ENCODE peak calls at places on chromosomes 16 and 17, in nine cellular contexts. One of them, this sample, is unnamed.

GRCh38 chr17:48051706-48052486 is 3.7 kb downstream of the NFE2L1 start:
- DNase-seq in endodermal cell: peak; percentile 66
- DNase-seq in OCI-LY7: no peak
- DNase-seq in AG04450: no peak
- DNase-seq in RWPE2: no peak
- DNase-seq in BJ: peak; percentile 60
- DNase-seq in heart left ventricle: peak; percentile 85
- DNase-seq in hepatocyte: peak; percentile 78
- DNase-seq in lower lobe of right lung: no peak
- DNase-seq in this sample: peak; percentile 81

GRCh38 chr16:8675183-8676159 is 1.1 kb downstream of the ABAT start:
- DNase-seq in lower lobe of right lung: no peak
- DNase-seq in OCI-LY7: no peak
- DNase-seq in RWPE2: no peak
- DNase-seq in BJ: no peak
- DNase-seq in hepatocyte: peak; percentile 37
- DNase-seq in heart left ventricle: no peak
- DNase-seq in endodermal cell: no peak
- DNase-seq in AG04450: no peak
- DNase-seq in this sample: peak; percentile 66

GRCh38 chr16:17222756-17223411 is 247.9 kb downstream of the XYLT1 start:
- DNase-seq in endodermal cell: peak; percentile 56
- DNase-seq in lower lobe of right lung: no peak
- DNase-seq in heart left ventricle: peak; percentile 35
- DNase-seq in BJ: no peak
- DNase-seq in OCI-LY7: no peak
- DNase-seq in hepatocyte: no peak
- DNase-seq in RWPE2: no peak
- DNase-seq in AG04450: no peak
- DNase-seq in this sample: peak; percentile 75

GRCh38 chr17:75822119-75822799 is 21.9 kb downstream of the UNC13D start:
- DNase-seq in heart left ventricle: no peak
- DNase-seq in BJ: no peak
- DNase-seq in AG04450: no peak
- DNase-seq in endodermal cell: no peak
- DNase-seq in RWPE2: peak; percentile 68
- DNase-seq in lower lobe of right lung: no peak
- DNase-seq in OCI-LY7: peak; percentile 58
- DNase-seq in hepatocyte: no peak
- DNase-seq in this sample: no peak

GRCh38 chr17:13952252-13952721 is 117.0 kb upstream of the COX10 start:
- DNase-seq in heart left ventricle: no peak
- DNase-seq in hepatocyte: no peak
- DNase-seq in RWPE2: no peak
- DNase-seq in OCI-LY7: no peak
- DNase-seq in AG04450: no peak
- DNase-seq in endodermal cell: no peak
- DNase-seq in lower lobe of right lung: no peak
- DNase-seq in BJ: no peak
- DNase-seq in this sample: no peak

GRCh38 chr16:69930117-69930776 is 20.9 kb upstream of the CLEC18A start:
- DNase-seq in OCI-LY7: peak; percentile 68
- DNase-seq in heart left ventricle: peak; percentile 72
- DNase-seq in endodermal cell: peak; percentile 88
- DNase-seq in BJ: no peak
- DNase-seq in RWPE2: no peak
- DNase-seq in lower lobe of right lung: peak; percentile 51
- DNase-seq in hepatocyte: peak; percentile 79
- DNase-seq in AG04450: no peak
- DNase-seq in this sample: no peak

GRCh38 chr16:963913-964695 is 6.7 kb downstream of the LMF1 start:
- DNase-seq in OCI-LY7: no peak
- DNase-seq in endodermal cell: no peak
- DNase-seq in AG04450: no peak
- DNase-seq in heart left ventricle: no peak
- DNase-seq in hepatocyte: no peak
- DNase-seq in lower lobe of right lung: peak; percentile 42
- DNase-seq in BJ: peak; percentile 12
- DNase-seq in RWPE2: no peak
- DNase-seq in this sample: no peak

GRCh38 chr16:50499254-50499653 is 48.9 kb upstream of the NKD1 start:
- DNase-seq in RWPE2: no peak
- DNase-seq in endodermal cell: peak; percentile 19
- DNase-seq in BJ: no peak
- DNase-seq in OCI-LY7: no peak
- DNase-seq in hepatocyte: no peak
- DNase-seq in heart left ventricle: no peak
- DNase-seq in lower lobe of right lung: no peak
- DNase-seq in AG04450: no peak
- DNase-seq in this sample: no peak

GRCh38 chr17:43608313-43608712 is 53.4 kb downstream of the MEOX1 start:
- DNase-seq in OCI-LY7: no peak
- DNase-seq in endodermal cell: no peak
- DNase-seq in AG04450: no peak
- DNase-seq in hepatocyte: no peak
- DNase-seq in BJ: no peak
- DNase-seq in lower lobe of right lung: no peak
- DNase-seq in RWPE2: no peak
- DNase-seq in heart left ventricle: no peak
- DNase-seq in this sample: no peak

GRCh38 chr16:19690196-19690595 is 27.8 kb downstream of the KNOP1 start:
- DNase-seq in heart left ventricle: no peak
- DNase-seq in RWPE2: no peak
- DNase-seq in endodermal cell: no peak
- DNase-seq in BJ: no peak
- DNase-seq in hepatocyte: no peak
- DNase-seq in lower lobe of right lung: no peak
- DNase-seq in OCI-LY7: no peak
- DNase-seq in AG04450: no peak
- DNase-seq in this sample: no peak

GRCh38 chr16:8867483-8868271 is 1.1 kb downstream of the CARHSP1 start:
- DNase-seq in lower lobe of right lung: no peak
- DNase-seq in endodermal cell: peak; percentile 76
- DNase-seq in heart left ventricle: peak; percentile 64
- DNase-seq in RWPE2: no peak
- DNase-seq in hepatocyte: peak; percentile 54
- DNase-seq in BJ: no peak
- DNase-seq in OCI-LY7: peak; percentile 57
- DNase-seq in AG04450: no peak
- DNase-seq in this sample: peak; percentile 80

GRCh38 chr17:17424552-17424951 is 52.2 kb upstream of the MED9 start:
- DNase-seq in BJ: no peak
- DNase-seq in endodermal cell: no peak
- DNase-seq in hepatocyte: no peak
- DNase-seq in heart left ventricle: no peak
- DNase-seq in RWPE2: peak; percentile 19
- DNase-seq in OCI-LY7: peak; percentile 30
- DNase-seq in lower lobe of right lung: no peak
- DNase-seq in AG04450: no peak
- DNase-seq in this sample: no peak

GRCh38 chr16:87435399-87436224 is 43.5 kb downstream of the MAP1LC3B start:
- DNase-seq in BJ: peak; percentile 46
- DNase-seq in AG04450: peak; percentile 84
- DNase-seq in OCI-LY7: no peak
- DNase-seq in lower lobe of right lung: no peak
- DNase-seq in hepatocyte: no peak
- DNase-seq in heart left ventricle: no peak
- DNase-seq in endodermal cell: no peak
- DNase-seq in RWPE2: no peak
- DNase-seq in this sample: no peak

GRCh38 chr17:50386451-50386994 is 10.8 kb downstream of the LRRC59 start:
- DNase-seq in endodermal cell: no peak
- DNase-seq in OCI-LY7: no peak
- DNase-seq in heart left ventricle: no peak
- DNase-seq in AG04450: no peak
- DNase-seq in RWPE2: no peak
- DNase-seq in lower lobe of right lung: no peak
- DNase-seq in BJ: no peak
- DNase-seq in hepatocyte: no peak
- DNase-seq in this sample: no peak

GRCh38 chr16:23296994-23297393 is 5.1 kb upstream of the SCNN1B start:
- DNase-seq in BJ: no peak
- DNase-seq in RWPE2: no peak
- DNase-seq in AG04450: no peak
- DNase-seq in hepatocyte: no peak
- DNase-seq in endodermal cell: peak; percentile 87
- DNase-seq in OCI-LY7: peak; percentile 58
- DNase-seq in lower lobe of right lung: no peak
- DNase-seq in heart left ventricle: no peak
- DNase-seq in this sample: no peak

GRCh38 chr16:49672753-49673152 is 183.2 kb downstream of the ZNF423 start:
- DNase-seq in endodermal cell: no peak
- DNase-seq in AG04450: no peak
- DNase-seq in RWPE2: no peak
- DNase-seq in heart left ventricle: no peak
- DNase-seq in BJ: no peak
- DNase-seq in OCI-LY7: no peak
- DNase-seq in hepatocyte: no peak
- DNase-seq in lower lobe of right lung: no peak
- DNase-seq in this sample: no peak

GRCh38 chr16:76531236-76531635 is 254.0 kb downstream of the CNTNAP4 start:
- DNase-seq in heart left ventricle: no peak
- DNase-seq in endodermal cell: no peak
- DNase-seq in OCI-LY7: no peak
- DNase-seq in AG04450: no peak
- DNase-seq in lower lobe of right lung: no peak
- DNase-seq in BJ: no peak
- DNase-seq in RWPE2: no peak
- DNase-seq in hepatocyte: no peak
- DNase-seq in this sample: no peak

GRCh38 chr16:3542601-3543373 is 34.4 kb downstream of the NLRC3 start:
- DNase-seq in heart left ventricle: no peak
- DNase-seq in endodermal cell: peak; percentile 69
- DNase-seq in hepatocyte: no peak
- DNase-seq in OCI-LY7: no peak
- DNase-seq in RWPE2: no peak
- DNase-seq in lower lobe of right lung: no peak
- DNase-seq in BJ: no peak
- DNase-seq in AG04450: no peak
- DNase-seq in this sample: no peak

GRCh38 chr17:58276423-58276822 is 4.3 kb downstream of the MPO start:
- DNase-seq in AG04450: no peak
- DNase-seq in endodermal cell: no peak
- DNase-seq in BJ: no peak
- DNase-seq in hepatocyte: no peak
- DNase-seq in RWPE2: no peak
- DNase-seq in lower lobe of right lung: no peak
- DNase-seq in heart left ventricle: no peak
- DNase-seq in OCI-LY7: no peak
- DNase-seq in this sample: no peak

GRCh38 chr16:84190731-84191388 is at the start of gene ADAD2:
- DNase-seq in AG04450: no peak
- DNase-seq in lower lobe of right lung: no peak
- DNase-seq in OCI-LY7: no peak
- DNase-seq in BJ: no peak
- DNase-seq in heart left ventricle: no peak
- DNase-seq in hepatocyte: peak; percentile 2
- DNase-seq in RWPE2: no peak
- DNase-seq in endodermal cell: peak; percentile 85
- DNase-seq in this sample: no peak

GRCh38 chr17:27289856-27290255 is 4.1 kb upstream of the WSB1 start:
- DNase-seq in OCI-LY7: no peak
- DNase-seq in hepatocyte: no peak
- DNase-seq in endodermal cell: no peak
- DNase-seq in heart left ventricle: no peak
- DNase-seq in lower lobe of right lung: no peak
- DNase-seq in RWPE2: no peak
- DNase-seq in BJ: no peak
- DNase-seq in AG04450: no peak
- DNase-seq in this sample: no peak

GRCh38 chr16:56793504-56793903 is 63.6 kb downstream of the NUP93 start:
- DNase-seq in OCI-LY7: peak; percentile 52
- DNase-seq in BJ: no peak
- DNase-seq in AG04450: no peak
- DNase-seq in lower lobe of right lung: no peak
- DNase-seq in heart left ventricle: no peak
- DNase-seq in endodermal cell: no peak
- DNase-seq in hepatocyte: peak; percentile 25
- DNase-seq in RWPE2: no peak
- DNase-seq in this sample: no peak

GRCh38 chr17:163514-164103 is 17.8 kb downstream of the DOC2B start:
- DNase-seq in OCI-LY7: no peak
- DNase-seq in heart left ventricle: no peak
- DNase-seq in RWPE2: no peak
- DNase-seq in AG04450: no peak
- DNase-seq in BJ: no peak
- DNase-seq in endodermal cell: peak; percentile 78
- DNase-seq in hepatocyte: no peak
- DNase-seq in lower lobe of right lung: no peak
- DNase-seq in this sample: no peak
- TF ChIP-seq CTCF in OCI-LY7: no peak
- TF ChIP-seq CTCF in heart left ventricle: no peak
- TF ChIP-seq CTCF in RWPE2: peak; percentile 22
- TF ChIP-seq CTCF in AG04450: peak; percentile 16
- TF ChIP-seq CTCF in BJ: peak; percentile 31
- TF ChIP-seq CTCF in endodermal cell: peak; percentile 64
- TF ChIP-seq CTCF in hepatocyte: no peak
- TF ChIP-seq CTCF in lower lobe of right lung: no peak
- TF ChIP-seq CTCF in this sample: no peak

DNA sequence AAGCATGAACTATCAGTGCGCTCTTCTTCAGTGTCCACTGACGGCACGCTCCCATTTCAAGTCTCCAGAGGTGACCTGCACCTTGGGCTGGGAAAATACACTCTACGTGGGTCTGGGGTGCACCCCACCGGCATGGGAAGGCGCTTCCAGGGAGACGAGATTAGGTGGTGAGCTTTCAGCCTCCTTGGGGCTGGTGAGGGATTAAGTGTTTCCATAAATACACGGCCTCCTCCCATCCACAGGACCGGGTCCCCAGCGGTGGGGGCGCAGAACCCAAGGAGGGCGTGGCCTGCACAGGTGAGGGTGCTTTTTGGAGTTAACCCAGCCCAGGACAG is 1.2 kb downstream of the C16orf74 start:
- DNase-seq in endodermal cell: peak; percentile 73
- DNase-seq in OCI-LY7: no peak
- DNase-seq in heart left ventricle: no peak
- DNase-seq in hepatocyte: no peak
- DNase-seq in BJ: no peak
- DNase-seq in lower lobe of right lung: no peak
- DNase-seq in AG04450: no peak
- DNase-seq in RWPE2: peak; percentile 87
- DNase-seq in this sample: no peak
- H3K4me3 ChIP-seq in endodermal cell: peak overlapping the region; percentile 77
- H3K4me3 ChIP-seq in OCI-LY7: no peak overlapping the region
- H3K4me3 ChIP-seq in heart left ventricle: peak overlapping the region; percentile 55
- H3K4me3 ChIP-seq in hepatocyte: no peak overlapping the region
- H3K4me3 ChIP-seq in BJ: peak overlapping the region; percentile 60
- H3K4me3 ChIP-seq in lower lobe of right lung: peak overlapping the region; percentile 66
- H3K4me3 ChIP-seq in AG04450: peak overlapping the region; percentile 63
- H3K4me3 ChIP-seq in RWPE2: peak overlapping the region; percentile 99
- H3K4me3 ChIP-seq in this sample: peak overlapping the region; percentile 68

GRCh38 chr16:67278773-67279295 is 498 bp upstream of the PLEKHG4 start:
- DNase-seq in lower lobe of right lung: peak; percentile 68
- DNase-seq in heart left ventricle: peak; percentile 20
- DNase-seq in endodermal cell: peak; percentile 73
- DNase-seq in AG04450: no peak
- DNase-seq in BJ: no peak
- DNase-seq in hepatocyte: no peak
- DNase-seq in OCI-LY7: no peak
- DNase-seq in RWPE2: no peak
- DNase-seq in this sample: no peak
- TF ChIP-seq CTCF in lower lobe of right lung: no peak
- TF ChIP-seq CTCF in heart left ventricle: no peak
- TF ChIP-seq CTCF in endodermal cell: peak; percentile 59
- TF ChIP-seq CTCF in AG04450: peak; percentile 35
- TF ChIP-seq CTCF in BJ: peak; percentile 22
- TF ChIP-seq CTCF in hepatocyte: peak; percentile 21
- TF ChIP-seq CTCF in OCI-LY7: no peak
- TF ChIP-seq CTCF in RWPE2: no peak
- TF ChIP-seq CTCF in this sample: no peak

GRCh38 chr16:68644303-68644702 is 807 bp upstream of the CDH3 start:
- DNase-seq in hepatocyte: peak; percentile 57
- DNase-seq in heart left ventricle: no peak
- DNase-seq in BJ: no peak
- DNase-seq in endodermal cell: peak; percentile 84
- DNase-seq in AG04450: no peak
- DNase-seq in OCI-LY7: no peak
- DNase-seq in RWPE2: no peak
- DNase-seq in lower lobe of right lung: no peak
- DNase-seq in this sample: no peak
- H3K4me3 ChIP-seq in hepatocyte: peak overlapping the region; percentile 77
- H3K4me3 ChIP-seq in heart left ventricle: no peak overlapping the region
- H3K4me3 ChIP-seq in BJ: no peak overlapping the region
- H3K4me3 ChIP-seq in endodermal cell: peak overlapping the region; percentile 82
- H3K4me3 ChIP-seq in AG04450: no peak overlapping the region
- H3K4me3 ChIP-seq in OCI-LY7: no peak overlapping the region
- H3K4me3 ChIP-seq in RWPE2: peak overlapping the region; percentile 61
- H3K4me3 ChIP-seq in lower lobe of right lung: peak overlapping the region; percentile 53
- H3K4me3 ChIP-seq in this sample: no peak overlapping the region